ENCODE peak calls at places on chromosome 12, in ten cellular contexts. P, D, H, K, O, T, J, I, C and F are unnamed samples.

GRCh38 chr12:122064780-122065588 is 13.6 kb upstream of the MLXIP start:
- DNase-seq in I (peak; percentile 54), P (peak; percentile 79), T (peak; percentile 69), J (no peak), K (peak; percentile 83), D (peak; percentile 92), O (no peak), H (no peak), C (peak; percentile 90), F (peak; percentile 64)

GRCh38 chr12:10957741-10958140 is 18.7 kb upstream of the TAS2R14 start:
- DNase-seq in O (no peak), I (no peak), K (no peak), P (no peak), T (no peak), J (no peak), H (no peak), C (no peak), D (peak; percentile 8), F (no peak)

GRCh38 chr12:12705833-12706520 is 10.0 kb upstream of the GPR19 start:
- DNase-seq in P (no peak), K (no peak), I (no peak), D (no peak), H (no peak), T (no peak), J (no peak), C (no peak), O (no peak), F (peak; percentile 67)

GRCh38 chr12:122003646-122004611 is 17.8 kb upstream of the BCL7A start:
- DNase-seq in D (peak; percentile 31), J (peak; percentile 81), H (no peak), I (no peak), K (no peak), T (no peak), C (no peak), P (no peak), O (no peak), F (peak; percentile 48)

GRCh38 chr12:64826234-64826633 is 1.8 kb downstream of the TBC1D30 start:
- DNase-seq in C (peak; percentile 95), O (no peak), H (no peak), I (peak; percentile 77), J (peak; percentile 90), P (peak; percentile 70), K (peak; percentile 35), T (no peak), D (peak; percentile 76), F (peak; percentile 89)

GRCh38 chr12:26092706-26093105 is 32.1 kb downstream of the BHLHE41 start:
- DNase-seq in H (no peak), J (no peak), K (no peak), I (no peak), P (no peak), C (no peak), T (no peak), O (no peak), D (peak; percentile 33), F (no peak)

GRCh38 chr12:91978143-91978542 is 167.5 kb downstream of the BTG1 start:
- DNase-seq in H (no peak), P (no peak), D (no peak), K (no peak), T (no peak), I (no peak), J (no peak), O (no peak), C (no peak), F (no peak)

GRCh38 chr12:37546206-37546605 is 770.4 kb upstream of the ALG10B start:
- DNase-seq in T (no peak), D (no peak), J (no peak), C (no peak), I (no peak), K (no peak), P (no peak), H (no peak), O (no peak), F (no peak)

GRCh38 chr12:112518336-112518735 is 99.6 kb downstream of the PTPN11 start:
- DNase-seq in K (no peak), P (no peak), C (no peak), O (no peak), H (no peak), T (no peak), I (no peak), D (no peak), J (no peak), F (no peak)

GRCh38 chr12:41052441-41052840 is 135.7 kb upstream of the PDZRN4 start:
- DNase-seq in P (no peak), H (no peak), I (no peak), D (no peak), T (no peak), K (no peak), O (no peak), C (no peak), J (no peak), F (no peak)

GRCh38 chr12:131390408-131391100 is 320.3 kb upstream of the SFSWAP start:
- DNase-seq in K (no peak), H (no peak), P (no peak), I (no peak), O (no peak), T (no peak), D (no peak), J (no peak), C (peak; percentile 93), F (no peak)

GRCh38 chr12:108778053-108778452 is 46.7 kb upstream of the CORO1C start:
- DNase-seq in T (no peak), P (no peak), O (no peak), J (no peak), K (no peak), D (no peak), I (no peak), C (no peak), H (no peak), F (no peak)

GRCh38 chr12:45789025-45789424 is 59.5 kb downstream of the ARID2 start:
- DNase-seq in C (no peak), I (no peak), H (no peak), K (no peak), T (no peak), O (no peak), D (peak; percentile 86), P (no peak), J (no peak), F (no peak)

GRCh38 chr12:122199484-122200355 is 3.8 kb upstream of the B3GNT4 start:
- DNase-seq in O (no peak), J (no peak), C (peak; percentile 53), T (no peak), D (no peak), I (no peak), H (no peak), P (no peak), K (no peak), F (no peak)

GRCh38 chr12:133174901-133175300 is 6.4 kb upstream of the ZNF268 start:
- DNase-seq in D (no peak), O (no peak), C (no peak), H (no peak), J (no peak), I (no peak), K (no peak), P (no peak), T (no peak), F (no peak)
- H3K9me3 ChIP-seq in D (peaks cover 3% of the 10 kb centered on the region), O (peaks cover 43% of the 10 kb centered on the region), C (peaks cover 84% of the 10 kb centered on the region), H (no peaks in the 10 kb centered on the region), J (peaks cover 15% of the 10 kb centered on the region), I (peaks cover 6% of the 10 kb centered on the region), K (no peaks in the 10 kb centered on the region), P (no peaks in the 10 kb centered on the region), T (peaks cover 91% of the 10 kb centered on the region), F (peaks cover 7% of the 10 kb centered on the region)

DNA sequence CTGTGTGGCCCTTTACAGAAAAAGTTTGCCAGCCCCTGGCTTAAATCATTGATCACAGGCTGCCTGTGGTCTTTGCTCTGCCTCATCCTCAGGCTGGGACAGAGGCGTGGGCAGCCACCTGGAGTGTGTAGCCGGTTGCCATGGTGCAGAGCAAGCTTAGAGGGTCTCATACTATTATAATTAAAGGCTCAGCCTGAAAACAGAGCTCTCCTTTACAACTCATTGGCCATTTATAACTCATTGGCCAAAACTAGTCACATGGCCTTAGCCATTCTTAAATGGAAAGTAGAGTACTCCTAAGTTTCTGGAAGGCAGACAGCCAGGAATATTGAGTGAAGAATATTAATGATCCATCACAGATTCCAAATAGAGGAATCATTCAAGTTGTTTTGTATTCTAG is 3.0 kb downstream of the HSP90B1 start:
- DNase-seq in H (no peak), P (no peak), K (no peak), T (no peak), O (no peak), J (no peak), I (no peak), C (peak; percentile 69), D (no peak), F (no peak)
- H3K27ac ChIP-seq in H (no peak overlapping the region), P (no peak overlapping the region), K (no peak overlapping the region), T (peak overlapping the region; percentile 2), O (peak overlapping the region; percentile 37), J (no peak overlapping the region), I (no peak overlapping the region), C (no peak overlapping the region), D (peak overlapping the region; percentile 18), F (no peak overlapping the region)

DNA sequence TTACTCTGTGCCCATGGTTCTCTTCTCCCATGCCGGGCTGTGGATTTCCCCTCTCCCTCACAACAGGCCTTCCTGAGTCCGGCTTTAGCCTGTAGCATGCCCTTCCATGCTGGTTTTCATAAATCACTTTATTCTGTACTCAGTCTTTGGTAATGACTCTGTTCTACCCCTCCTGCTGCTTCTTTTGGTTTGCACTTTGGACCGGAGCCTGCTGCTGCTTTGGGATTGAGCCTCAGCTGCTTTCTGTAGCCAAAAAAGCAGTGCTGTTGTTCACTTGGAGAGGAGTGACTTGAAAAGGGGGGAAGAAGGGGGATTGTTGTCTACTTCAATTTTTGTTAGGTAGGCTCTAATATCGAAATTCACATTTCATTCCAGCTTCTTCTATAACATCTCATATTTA is 8.5 kb upstream of the SLC6A13 start:
- DNase-seq in C (no peak), T (no peak), D (no peak), K (peak; percentile 37), H (no peak), J (no peak), O (no peak), I (no peak), P (peak; percentile 55), F (no peak)
- H3K9me3 ChIP-seq in C (no peaks in the 10 kb centered on the region), T (no peaks in the 10 kb centered on the region), D (no peaks in the 10 kb centered on the region), K (no peaks in the 10 kb centered on the region), H (no peaks in the 10 kb centered on the region), J (no peaks in the 10 kb centered on the region), O (no peaks in the 10 kb centered on the region), I (no peaks in the 10 kb centered on the region), P (no peaks in the 10 kb centered on the region), F (peaks cover 1% of the 10 kb centered on the region)

GRCh38 chr12:105741786-105742566 is 396.8 kb downstream of the NUAK1 start:
- DNase-seq in D (peak; percentile 95), C (no peak), P (no peak), K (no peak), I (peak; percentile 23), J (no peak), O (no peak), T (no peak), H (no peak), F (no peak)

GRCh38 chr12:105736498-105736897 is 402.3 kb downstream of the NUAK1 start:
- DNase-seq in H (no peak), J (no peak), O (no peak), D (no peak), I (no peak), P (no peak), T (no peak), C (peak; percentile 89), K (no peak), F (no peak)

GRCh38 chr12:105740970-105741725 is 397.6 kb downstream of the NUAK1 start:
- DNase-seq in C (no peak), D (peak; percentile 49), T (no peak), J (peak; percentile 87), K (peak; percentile 44), P (peak; percentile 46), I (no peak), O (peak; percentile 53), H (no peak), F (peak; percentile 54)

GRCh38 chr12:105740337-105740736 is 398.4 kb downstream of the NUAK1 start:
- DNase-seq in K (no peak), J (peak; percentile 72), D (no peak), O (no peak), C (peak; percentile 71), T (no peak), I (no peak), P (no peak), H (no peak), F (no peak)

GRCh38 chr12:105738036-105738435 is 400.7 kb downstream of the NUAK1 start:
- DNase-seq in P (peak; percentile 31), I (no peak), H (no peak), T (no peak), J (no peak), C (no peak), K (peak; percentile 23), O (no peak), D (peak; percentile 82), F (peak; percentile 84)
- H3K27ac ChIP-seq in P (no peak overlapping the region), I (no peak overlapping the region), H (peak overlapping the region; percentile 64), T (no peak overlapping the region), J (peak overlapping the region; percentile 61), C (no peak overlapping the region), K (peak overlapping the region; percentile 73), O (no peak overlapping the region), D (no peak overlapping the region), F (peak overlapping the region; percentile 29)